ENCODE peak calls at places on chromosomes 12 and 14, in seven cellular contexts. M is breast epithelium, T is A549, D is omental fat pad, R is IMR-90, K is OCI-LY7, N is cardiac muscle cell. O is an unnamed sample.
A peak's percentile ranks its signal among the peaks of the same experiment; 100 is the strongest.

GRCh38 chr12:2547273-2548044 is 247.3 kb upstream of the FKBP4 start:
- DNase-seq in M (no peak), T (no peak), D (no peak), R (no peak), K (no peak), N (no peak), O (no peak)

GRCh38 chr12:56011509-56012090 is 9.2 kb upstream of the IKZF4 start:
- DNase-seq in M (no peak), T (no peak), D (no peak), R (no peak), K (no peak), N (no peak), O (no peak)

GRCh38 chr12:72699362-72699761 is 427.2 kb downstream of the TRHDE start:
- DNase-seq in M (no peak), T (peak; percentile 3), D (no peak), R (no peak), K (no peak), N (no peak), O (no peak)

GRCh38 chr14:59253527-59253926 is 65.1 kb downstream of the DAAM1 start:
- DNase-seq in M (no peak), T (no peak), D (no peak), R (no peak), K (peak; percentile 17), N (no peak), O (no peak)

GRCh38 chr12:88650715-88651114 is 70.4 kb upstream of the KITLG start:
- DNase-seq in M (no peak), T (peak; percentile 12), D (no peak), R (peak; percentile 89), K (no peak), N (no peak), O (no peak)

GRCh38 chr12:80598004-80598606 is 109.3 kb upstream of the MYF6 start:
- DNase-seq in M (no peak), T (peak; percentile 52), D (no peak), R (peak; percentile 83), K (peak; percentile 53), N (peak; percentile 29), O (peak; percentile 64)

GRCh38 chr12:120592121-120593049 is 11.2 kb upstream of the POP5 start:
- DNase-seq in M (no peak), T (no peak), D (no peak), R (no peak), K (no peak), N (no peak), O (no peak)

GRCh38 chr14:50961606-50962259 is 17.4 kb upstream of the PYGL start:
- DNase-seq in M (no peak), T (peak; percentile 78), D (no peak), R (peak; percentile 97), K (no peak), N (no peak), O (peak; percentile 92)

GRCh38 chr14:54890794-54891193 is 11.8 kb downstream of the GCH1 start:
- DNase-seq in M (no peak), T (no peak), D (no peak), R (no peak), K (peak; percentile 8), N (no peak), O (no peak)

GRCh38 chr12:84994436-84994835 is 41.6 kb downstream of the TSPAN19 start:
- DNase-seq in M (no peak), T (no peak), D (no peak), R (peak; percentile 11), K (no peak), N (no peak), O (no peak)

GRCh38 chr12:67599691-67600090 is 48.9 kb upstream of the DYRK2 start:
- DNase-seq in M (no peak), T (no peak), D (no peak), R (no peak), K (no peak), N (no peak), O (no peak)

GRCh38 chr12:123478762-123479161 is 20.8 kb downstream of the SNRNP35 start:
- DNase-seq in M (no peak), T (no peak), D (no peak), R (peak; percentile 18), K (no peak), N (no peak), O (no peak)

GRCh38 chr14:36863271-36863670 is 201.6 kb downstream of the PAX9 start:
- DNase-seq in M (no peak), T (no peak), D (no peak), R (no peak), K (no peak), N (no peak), O (no peak)
- TF ChIP-seq CTCF in M (no peak), T (no peak), D (no peak), R (peak; percentile 23), K (peak; percentile 18), N (no peak), O (no peak)

GRCh38 chr14:64569108-64570045 is 19.6 kb downstream of the PPP1R36 start:
- DNase-seq in M (no peak), T (peak; percentile 82), D (no peak), R (peak; percentile 61), K (no peak), N (no peak), O (peak; percentile 27)

GRCh38 chr14:64561631-64562030 is 11.9 kb downstream of the PPP1R36 start:
- DNase-seq in M (no peak), T (no peak), D (no peak), R (no peak), K (no peak), N (no peak), O (no peak)

GRCh38 chr14:64563696-64564095 is 13.9 kb downstream of the PPP1R36 start:
- DNase-seq in M (no peak), T (no peak), D (no peak), R (no peak), K (no peak), N (no peak), O (no peak)

GRCh38 chr14:64562432-64562831 is 12.7 kb downstream of the PPP1R36 start:
- DNase-seq in M (no peak), T (no peak), D (no peak), R (no peak), K (no peak), N (no peak), O (no peak)

DNA sequence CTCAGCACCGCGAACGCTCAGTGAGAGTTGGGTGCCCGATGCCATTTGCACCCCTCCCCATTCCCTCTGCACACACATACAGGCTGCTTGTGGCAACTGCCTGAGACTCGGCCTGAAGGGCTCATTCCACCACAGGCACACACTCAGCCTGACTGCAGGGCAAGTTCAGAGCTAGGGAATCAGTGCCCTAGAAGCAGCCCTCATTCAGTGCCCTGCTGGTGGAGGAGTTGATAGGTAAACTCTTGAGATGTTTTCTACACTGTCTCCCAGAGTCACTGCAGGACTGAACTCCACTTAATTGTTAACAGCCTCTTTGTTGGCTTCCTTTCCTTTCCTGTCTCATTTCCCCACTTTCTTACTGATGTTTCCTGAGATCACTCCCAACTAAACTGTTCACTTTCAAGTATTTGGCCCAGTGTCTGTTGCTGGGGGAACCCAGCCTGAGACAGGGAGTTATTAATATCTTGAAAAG is 16.9 kb downstream of the PPP1R36 start:
- DNase-seq in M (no peak), T (no peak), D (no peak), R (no peak), K (no peak), N (peak; percentile 29), O (no peak)
- TF ChIP-seq CTCF in M (no peak), T (no peak), D (no peak), R (no peak), K (no peak), N (no peak), O (no peak)

GRCh38 chr14:88078525-88078924 is 73.6 kb downstream of the GPR65 start:
- DNase-seq in M (no peak), T (no peak), D (no peak), R (no peak), K (no peak), N (no peak), O (no peak)

GRCh38 chr14:88075298-88075981 is 70.5 kb downstream of the GPR65 start:
- DNase-seq in M (no peak), T (no peak), D (no peak), R (no peak), K (no peak), N (no peak), O (no peak)

GRCh38 chr14:88079624-88080023 is 74.7 kb downstream of the GPR65 start:
- DNase-seq in M (no peak), T (no peak), D (no peak), R (no peak), K (no peak), N (no peak), O (no peak)
- TF ChIP-seq CTCF in M (no peak), T (no peak), D (no peak), R (no peak), K (no peak), N (no peak), O (no peak)

GRCh38 chr12:583251-583869 is 79.9 kb downstream of the NINJ2 start:
- DNase-seq in M (no peak), T (no peak), D (no peak), R (no peak), K (no peak), N (peak; percentile 55), O (no peak)
- TF ChIP-seq CTCF in M (no peak), T (no peak), D (no peak), R (no peak), K (no peak), N (no peak), O (no peak)

GRCh38 chr14:95712398-95712797 is 1.5 kb downstream of the TCL1A start:
- DNase-seq in M (no peak), T (no peak), D (no peak), R (no peak), K (peak; percentile 62), N (no peak), O (no peak)

GRCh38 chr14:95710106-95710505 is 3.8 kb downstream of the TCL1A start:
- DNase-seq in M (no peak), T (no peak), D (no peak), R (no peak), K (no peak), N (no peak), O (no peak)

GRCh38 chr14:95711476-95712176 is 2.3 kb downstream of the TCL1A start:
- DNase-seq in M (no peak), T (no peak), D (no peak), R (no peak), K (peak; percentile 67), N (no peak), O (no peak)

DNA sequence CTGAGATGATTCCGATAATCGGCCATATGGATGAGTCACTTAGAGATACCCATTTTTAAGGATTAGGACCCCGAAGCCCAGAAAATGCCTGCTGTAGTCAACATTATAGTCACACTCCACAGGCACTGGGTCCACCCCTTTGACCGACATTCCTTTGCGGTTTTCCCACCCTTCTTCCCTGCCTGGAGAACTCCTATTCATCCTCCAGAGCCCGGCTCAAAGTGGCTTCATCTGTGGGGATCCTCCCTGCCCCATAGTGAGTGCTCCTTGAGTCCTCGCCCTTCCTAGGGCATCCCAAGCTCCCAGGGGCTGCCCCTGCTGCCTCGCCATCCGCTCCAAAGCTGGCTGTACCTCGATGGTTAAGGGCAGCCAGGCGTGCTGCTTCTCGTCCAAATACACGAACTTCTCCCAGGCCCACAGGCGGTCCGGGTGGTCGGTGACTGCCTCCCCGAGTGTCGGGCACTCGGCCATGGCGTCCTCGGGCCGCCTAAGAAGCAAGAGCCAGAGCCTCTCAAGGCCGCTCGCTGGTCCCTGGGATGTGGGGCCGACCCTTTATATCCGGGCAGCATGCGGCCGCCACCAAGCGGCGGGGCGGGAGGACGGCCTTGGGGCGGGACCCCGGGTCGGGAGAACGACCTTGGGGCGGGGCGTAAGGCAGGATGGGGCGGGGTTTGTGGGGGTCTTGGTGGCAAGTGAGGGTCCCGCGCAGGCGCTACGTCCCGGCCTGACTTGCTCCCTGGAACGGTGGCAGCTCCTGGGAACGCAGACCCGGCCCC is at the start of gene TCL1A:
- DNase-seq in M (no peak), T (no peak), D (no peak), R (no peak), K (peak; percentile 93), N (no peak), O (no peak)
- TF ChIP-seq CTCF in M (no peak), T (no peak), D (no peak), R (no peak), K (peak; percentile 70), N (no peak), O (no peak)

O was measured in astrocyte of the cerebellum.